ENCODE peak calls at places on chromosomes 4 and X, in seven cellular contexts. One of them, this sample, is unnamed.

GRCh38 chr4:24644983-24645764 is 60.8 kb upstream of the DHX15 start:
- DNase-seq in GM20000: no peak
- DNase-seq in HEK293T: no peak
- DNase-seq in naive thymus-derived CD4-positive, alpha-beta T cell: no peak
- DNase-seq in A673: no peak
- DNase-seq in WTC11: no peak
- DNase-seq in amniotic epithelial cell: no peak
- DNase-seq in this sample: no peak

GRCh38 chrX:44344194-44344593 is 722 bp upstream of the EFHC2 start:
- DNase-seq in WTC11: peak
- DNase-seq in amniotic epithelial cell: no peak
- DNase-seq in naive thymus-derived CD4-positive, alpha-beta T cell: peak
- DNase-seq in HEK293T: no peak
- DNase-seq in GM20000: peak
- DNase-seq in A673: no peak
- DNase-seq in this sample: peak

GRCh38 chr4:21991050-21991449 is 42.5 kb upstream of the KCNIP4 start:
- DNase-seq in HEK293T: no peak
- DNase-seq in A673: no peak
- DNase-seq in naive thymus-derived CD4-positive, alpha-beta T cell: no peak
- DNase-seq in amniotic epithelial cell: no peak
- DNase-seq in GM20000: no peak
- DNase-seq in WTC11: no peak
- DNase-seq in this sample: no peak

GRCh38 chr4:27154706-27155105 is 294.1 kb downstream of the STIM2 start:
- DNase-seq in amniotic epithelial cell: no peak
- DNase-seq in WTC11: no peak
- DNase-seq in naive thymus-derived CD4-positive, alpha-beta T cell: no peak
- DNase-seq in GM20000: no peak
- DNase-seq in A673: no peak
- DNase-seq in HEK293T: no peak
- DNase-seq in this sample: no peak

GRCh38 chrX:78997870-78998558 is 52.8 kb downstream of the P2RY10 start:
- DNase-seq in HEK293T: no peak
- DNase-seq in WTC11: peak
- DNase-seq in GM20000: no peak
- DNase-seq in amniotic epithelial cell: no peak
- DNase-seq in A673: no peak
- DNase-seq in naive thymus-derived CD4-positive, alpha-beta T cell: no peak
- DNase-seq in this sample: peak

GRCh38 chrX:40157228-40158035 is 59.7 kb upstream of the BCOR start:
- DNase-seq in HEK293T: no peak
- DNase-seq in amniotic epithelial cell: no peak
- DNase-seq in A673: no peak
- DNase-seq in naive thymus-derived CD4-positive, alpha-beta T cell: no peak
- DNase-seq in WTC11: peak
- DNase-seq in GM20000: peak
- DNase-seq in this sample: no peak

GRCh38 chr4:102754044-102754443 is 6.7 kb downstream of the MANBA start:
- DNase-seq in GM20000: no peak
- DNase-seq in HEK293T: no peak
- DNase-seq in amniotic epithelial cell: peak
- DNase-seq in naive thymus-derived CD4-positive, alpha-beta T cell: no peak
- DNase-seq in A673: no peak
- DNase-seq in WTC11: no peak
- DNase-seq in this sample: no peak

GRCh38 chrX:137236837-137237236 is 203.0 kb upstream of the GPR101 start:
- DNase-seq in amniotic epithelial cell: no peak
- DNase-seq in A673: no peak
- DNase-seq in WTC11: no peak
- DNase-seq in GM20000: no peak
- DNase-seq in naive thymus-derived CD4-positive, alpha-beta T cell: no peak
- DNase-seq in HEK293T: no peak
- DNase-seq in this sample: no peak

GRCh38 chr4:185510803-185511202 is 24.5 kb downstream of the PDLIM3 start:
- DNase-seq in A673: no peak
- DNase-seq in HEK293T: no peak
- DNase-seq in GM20000: no peak
- DNase-seq in WTC11: no peak
- DNase-seq in naive thymus-derived CD4-positive, alpha-beta T cell: no peak
- DNase-seq in amniotic epithelial cell: no peak
- DNase-seq in this sample: no peak

GRCh38 chrX:133232331-133232730 is 14.2 kb upstream of the TFDP3 start:
- DNase-seq in HEK293T: no peak
- DNase-seq in GM20000: no peak
- DNase-seq in A673: no peak
- DNase-seq in naive thymus-derived CD4-positive, alpha-beta T cell: no peak
- DNase-seq in WTC11: no peak
- DNase-seq in amniotic epithelial cell: no peak
- DNase-seq in this sample: no peak

GRCh38 chr4:169557061-169557636 is 55.2 kb downstream of the NEK1 start:
- DNase-seq in WTC11: no peak
- DNase-seq in GM20000: no peak
- DNase-seq in A673: no peak
- DNase-seq in naive thymus-derived CD4-positive, alpha-beta T cell: no peak
- DNase-seq in HEK293T: no peak
- DNase-seq in amniotic epithelial cell: peak
- DNase-seq in this sample: no peak

GRCh38 chr4:109730294-109731051 is 603 bp upstream of the PLA2G12A start:
- DNase-seq in amniotic epithelial cell: peak
- DNase-seq in GM20000: no peak
- DNase-seq in HEK293T: peak
- DNase-seq in A673: peak
- DNase-seq in naive thymus-derived CD4-positive, alpha-beta T cell: no peak
- DNase-seq in WTC11: peak
- DNase-seq in this sample: no peak

GRCh38 chr4:48639816-48640215 is 140.3 kb downstream of the FRYL start:
- DNase-seq in WTC11: no peak
- DNase-seq in GM20000: no peak
- DNase-seq in HEK293T: no peak
- DNase-seq in A673: no peak
- DNase-seq in amniotic epithelial cell: no peak
- DNase-seq in naive thymus-derived CD4-positive, alpha-beta T cell: no peak
- DNase-seq in this sample: no peak

GRCh38 chrX:11768039-11768438 is 10.0 kb downstream of the MSL3 start:
- DNase-seq in GM20000: no peak
- DNase-seq in WTC11: no peak
- DNase-seq in amniotic epithelial cell: no peak
- DNase-seq in HEK293T: no peak
- DNase-seq in naive thymus-derived CD4-positive, alpha-beta T cell: no peak
- DNase-seq in A673: no peak
- DNase-seq in this sample: no peak

GRCh38 chr4:141646969-141647368 is 10.6 kb downstream of the IL15 start:
- DNase-seq in A673: no peak
- DNase-seq in HEK293T: no peak
- DNase-seq in WTC11: no peak
- DNase-seq in amniotic epithelial cell: peak
- DNase-seq in naive thymus-derived CD4-positive, alpha-beta T cell: no peak
- DNase-seq in GM20000: no peak
- DNase-seq in this sample: no peak

GRCh38 chr4:56410247-56410646 is 23.0 kb upstream of the AASDH start:
- DNase-seq in naive thymus-derived CD4-positive, alpha-beta T cell: no peak
- DNase-seq in HEK293T: peak
- DNase-seq in WTC11: no peak
- DNase-seq in A673: peak
- DNase-seq in amniotic epithelial cell: peak
- DNase-seq in GM20000: no peak
- DNase-seq in this sample: no peak

GRCh38 chr4:74733760-74734159 is 60.6 kb downstream of the BTC start:
- DNase-seq in GM20000: no peak
- DNase-seq in amniotic epithelial cell: no peak
- DNase-seq in A673: no peak
- DNase-seq in naive thymus-derived CD4-positive, alpha-beta T cell: no peak
- DNase-seq in HEK293T: no peak
- DNase-seq in WTC11: no peak
- DNase-seq in this sample: no peak

GRCh38 chr4:87896020-87896621 is 63.4 kb downstream of the MEPE start:
- DNase-seq in WTC11: no peak
- DNase-seq in naive thymus-derived CD4-positive, alpha-beta T cell: peak
- DNase-seq in HEK293T: peak
- DNase-seq in GM20000: no peak
- DNase-seq in amniotic epithelial cell: peak
- DNase-seq in A673: peak
- DNase-seq in this sample: no peak

GRCh38 chrX:100407147-100407783 is 2.8 kb downstream of the PCDH19 start:
- DNase-seq in naive thymus-derived CD4-positive, alpha-beta T cell: no peak
- DNase-seq in HEK293T: no peak
- DNase-seq in A673: no peak
- DNase-seq in WTC11: no peak
- DNase-seq in amniotic epithelial cell: no peak
- DNase-seq in GM20000: no peak
- DNase-seq in this sample: no peak

GRCh38 chrX:9433596-9433995 is 31.3 kb upstream of the TBL1X start:
- DNase-seq in A673: no peak
- DNase-seq in naive thymus-derived CD4-positive, alpha-beta T cell: no peak
- DNase-seq in amniotic epithelial cell: no peak
- DNase-seq in GM20000: no peak
- DNase-seq in WTC11: no peak
- DNase-seq in HEK293T: no peak
- DNase-seq in this sample: no peak

GRCh38 chrX:133215747-133216146 is 2.4 kb downstream of the TFDP3 start:
- DNase-seq in HEK293T: peak
- DNase-seq in amniotic epithelial cell: peak
- DNase-seq in naive thymus-derived CD4-positive, alpha-beta T cell: no peak
- DNase-seq in GM20000: peak
- DNase-seq in A673: peak
- DNase-seq in WTC11: peak
- DNase-seq in this sample: no peak

GRCh38 chr4:20416800-20417199 is 165.1 kb downstream of the SLIT2 start:
- DNase-seq in amniotic epithelial cell: no peak
- DNase-seq in A673: peak
- DNase-seq in HEK293T: no peak
- DNase-seq in naive thymus-derived CD4-positive, alpha-beta T cell: no peak
- DNase-seq in WTC11: no peak
- DNase-seq in GM20000: no peak
- DNase-seq in this sample: no peak

GRCh38 chr4:55124337-55125076 is 888 bp downstream of the KDR start:
- DNase-seq in WTC11: peak
- DNase-seq in naive thymus-derived CD4-positive, alpha-beta T cell: no peak
- DNase-seq in A673: no peak
- DNase-seq in HEK293T: no peak
- DNase-seq in GM20000: no peak
- DNase-seq in amniotic epithelial cell: no peak
- DNase-seq in this sample: no peak

GRCh38 chr4:2833671-2834000 is 10.0 kb upstream of the ADD1 start:
- DNase-seq in amniotic epithelial cell: no peak
- DNase-seq in naive thymus-derived CD4-positive, alpha-beta T cell: no peak
- DNase-seq in HEK293T: no peak
- DNase-seq in GM20000: no peak
- DNase-seq in WTC11: no peak
- DNase-seq in A673: no peak
- DNase-seq in this sample: no peak

GRCh38 chrX:39755152-39756032 is 342.4 kb downstream of the BCOR start:
- DNase-seq in A673: peak
- DNase-seq in naive thymus-derived CD4-positive, alpha-beta T cell: no peak
- DNase-seq in WTC11: no peak
- DNase-seq in amniotic epithelial cell: peak
- DNase-seq in HEK293T: peak
- DNase-seq in GM20000: no peak
- DNase-seq in this sample: no peak

GRCh38 chr4:1593881-1594345 is 90.2 kb downstream of the FAM53A start:
- DNase-seq in WTC11: no peak
- DNase-seq in GM20000: no peak
- DNase-seq in naive thymus-derived CD4-positive, alpha-beta T cell: no peak
- DNase-seq in HEK293T: no peak
- DNase-seq in amniotic epithelial cell: no peak
- DNase-seq in A673: no peak
- DNase-seq in this sample: no peak

GRCh38 chr4:76578002-76578560 is 143.1 kb downstream of the SHROOM3 start:
- DNase-seq in WTC11: no peak
- DNase-seq in GM20000: no peak
- DNase-seq in HEK293T: no peak
- DNase-seq in naive thymus-derived CD4-positive, alpha-beta T cell: no peak
- DNase-seq in A673: no peak
- DNase-seq in amniotic epithelial cell: no peak
- DNase-seq in this sample: no peak

GRCh38 chrX:100928660-100929613 is at the start of gene XKRX:
- DNase-seq in GM20000: peak
- DNase-seq in HEK293T: peak
- DNase-seq in naive thymus-derived CD4-positive, alpha-beta T cell: peak
- DNase-seq in amniotic epithelial cell: no peak
- DNase-seq in A673: peak
- DNase-seq in WTC11: peak
- DNase-seq in this sample: peak

GRCh38 chr4:141028024-141028529 is 105.2 kb downstream of the RNF150 start:
- DNase-seq in A673: peak
- DNase-seq in GM20000: no peak
- DNase-seq in amniotic epithelial cell: peak
- DNase-seq in HEK293T: no peak
- DNase-seq in WTC11: no peak
- DNase-seq in naive thymus-derived CD4-positive, alpha-beta T cell: no peak
- DNase-seq in this sample: no peak

GRCh38 chr4:37805091-37805490 is 21.4 kb upstream of the PGM2 start:
- DNase-seq in WTC11: no peak
- DNase-seq in naive thymus-derived CD4-positive, alpha-beta T cell: no peak
- DNase-seq in amniotic epithelial cell: no peak
- DNase-seq in GM20000: no peak
- DNase-seq in A673: no peak
- DNase-seq in HEK293T: no peak
- DNase-seq in this sample: no peak

GRCh38 chr4:114318309-114318708 is 280.3 kb upstream of the UGT8 start:
- DNase-seq in amniotic epithelial cell: peak
- DNase-seq in GM20000: no peak
- DNase-seq in HEK293T: no peak
- DNase-seq in naive thymus-derived CD4-positive, alpha-beta T cell: no peak
- DNase-seq in WTC11: no peak
- DNase-seq in A673: no peak
- DNase-seq in this sample: no peak

GRCh38 chr4:52912608-52913007 is 50.5 kb downstream of the RASL11B start:
- DNase-seq in WTC11: no peak
- DNase-seq in naive thymus-derived CD4-positive, alpha-beta T cell: no peak
- DNase-seq in HEK293T: no peak
- DNase-seq in A673: no peak
- DNase-seq in amniotic epithelial cell: peak
- DNase-seq in GM20000: no peak
- DNase-seq in this sample: no peak

GRCh38 chr4:29085748-29086147 is 1634.4 kb upstream of the PCDH7 start:
- DNase-seq in A673: no peak
- DNase-seq in WTC11: no peak
- DNase-seq in amniotic epithelial cell: no peak
- DNase-seq in GM20000: no peak
- DNase-seq in naive thymus-derived CD4-positive, alpha-beta T cell: no peak
- DNase-seq in HEK293T: no peak
- DNase-seq in this sample: no peak

GRCh38 chr4:174274436-174274835 is 9.0 kb downstream of the FBXO8 start:
- DNase-seq in HEK293T: no peak
- DNase-seq in amniotic epithelial cell: no peak
- DNase-seq in A673: no peak
- DNase-seq in WTC11: no peak
- DNase-seq in naive thymus-derived CD4-positive, alpha-beta T cell: no peak
- DNase-seq in GM20000: no peak
- DNase-seq in this sample: no peak

GRCh38 chr4:2765832-2766526 is 9.8 kb upstream of the TNIP2 start:
- DNase-seq in naive thymus-derived CD4-positive, alpha-beta T cell: no peak
- DNase-seq in HEK293T: no peak
- DNase-seq in A673: no peak
- DNase-seq in amniotic epithelial cell: no peak
- DNase-seq in WTC11: no peak
- DNase-seq in GM20000: no peak
- DNase-seq in this sample: no peak

GRCh38 chrX:136497556-136498048 is at the start of gene HTATSF1:
- DNase-seq in amniotic epithelial cell: no peak
- DNase-seq in HEK293T: peak
- DNase-seq in A673: no peak
- DNase-seq in GM20000: no peak
- DNase-seq in WTC11: peak
- DNase-seq in naive thymus-derived CD4-positive, alpha-beta T cell: no peak
- DNase-seq in this sample: no peak

GRCh38 chrX:26442340-26442739 is 226.4 kb downstream of the MAGEB5 start:
- DNase-seq in HEK293T: peak
- DNase-seq in GM20000: no peak
- DNase-seq in A673: no peak
- DNase-seq in WTC11: no peak
- DNase-seq in amniotic epithelial cell: peak
- DNase-seq in naive thymus-derived CD4-positive, alpha-beta T cell: no peak
- DNase-seq in this sample: no peak

This sample was measured in central memory CD4-positive, alpha-beta T cell.